ENCODE peak calls at places on chromosomes 1 and 21, in four cellular contexts. X, O, L and U are unnamed samples.

GRCh38 chr1:88774151-88774556 is 90.1 kb downstream of the PKN2 start:
- DNase-seq in L (no peak), O (no peak), X (no peak), U (no peak)

GRCh38 chr1:150165622-150166612 is 16.2 kb downstream of the PLEKHO1 start:
- DNase-seq in O (no peak), X (peak; percentile 47), L (no peak), U (no peak)

GRCh38 chr1:30930631-30931173 is 22.1 kb upstream of the SDC3 start:
- DNase-seq in L (no peak), X (no peak), O (no peak), U (no peak)

GRCh38 chr21:27776925-27777553 is 810.2 kb upstream of the ADAMTS5 start:
- DNase-seq in X (no peak), L (no peak), O (peak; percentile 42), U (no peak)

GRCh38 chr21:31343030-31343510 is 991 bp downstream of the TIAM1 start:
- DNase-seq in X (no peak), O (no peak), L (no peak), U (no peak)

GRCh38 chr1:201228011-201228983 is 37.7 kb downstream of the IGFN1 start:
- DNase-seq in O (no peak), L (peak; percentile 56), X (no peak), U (no peak)

GRCh38 chr1:108817016-108817415 is 39.9 kb downstream of the AKNAD1 start:
- DNase-seq in L (no peak), X (no peak), O (peak; percentile 52), U (peak; percentile 65)

GRCh38 chr1:160205242-160205973 is at the start of gene PEA15:
- DNase-seq in O (peak; percentile 84), X (peak; percentile 62), L (no peak), U (peak; percentile 55)

GRCh38 chr1:222045816-222046215 is 303.9 kb upstream of the DUSP10 start:
- DNase-seq in O (no peak), X (no peak), L (no peak), U (no peak)

GRCh38 chr1:222049176-222049575 is 307.3 kb upstream of the DUSP10 start:
- DNase-seq in O (no peak), X (no peak), L (no peak), U (no peak)

GRCh38 chr1:222048030-222048632 is 306.2 kb upstream of the DUSP10 start:
- DNase-seq in X (no peak), L (no peak), O (no peak), U (no peak)

GRCh38 chr1:222046684-222047083 is 304.8 kb upstream of the DUSP10 start:
- DNase-seq in X (no peak), L (no peak), O (no peak), U (no peak)

GRCh38 chr1:222047370-222047769 is 305.5 kb upstream of the DUSP10 start:
- DNase-seq in O (no peak), X (no peak), L (no peak), U (no peak)
- H3K27ac ChIP-seq in O (no peak overlapping the region), X (no peak overlapping the region), L (no peak overlapping the region), U (no peak overlapping the region)

GRCh38 chr1:203290261-203291089 is 14.8 kb upstream of the BTG2 start:
- DNase-seq in O (peak; percentile 98), X (peak; percentile 96), L (peak; percentile 98), U (peak; percentile 96)
- H3K4me3 ChIP-seq in O (peak overlapping the region; percentile 52), X (peak overlapping the region; percentile 57), L (peak overlapping the region; percentile 69), U (peak overlapping the region; percentile 45)

DNA sequence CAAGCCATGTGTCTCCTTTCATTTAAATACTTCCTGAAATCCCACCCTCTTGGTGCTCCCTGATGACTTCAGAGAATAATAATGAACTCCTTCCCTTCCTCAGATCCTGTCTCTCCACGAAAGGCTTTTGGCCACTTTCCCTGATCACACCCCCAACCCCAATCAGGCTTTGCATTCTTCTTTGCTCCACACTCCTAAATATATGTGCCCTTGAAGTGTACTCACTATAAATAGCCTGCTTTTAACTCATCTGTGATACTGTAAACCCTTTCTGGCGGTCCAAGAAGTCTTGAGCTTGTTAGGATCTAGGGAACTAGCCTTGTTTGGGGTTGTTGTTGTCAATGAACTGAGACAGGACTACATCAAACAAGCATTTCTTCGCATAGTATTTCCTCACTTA is 16.1 kb upstream of the LRRC52 start:
- DNase-seq in O (no peak), X (no peak), L (no peak), U (no peak)
- H3K27ac ChIP-seq in O (no peak overlapping the region), X (no peak overlapping the region), L (no peak overlapping the region), U (no peak overlapping the region)

GRCh38 chr1:110619412-110620249 is 13.5 kb upstream of the KCNA2 start:
- DNase-seq in L (no peak), O (peak; percentile 88), X (peak; percentile 96), U (peak; percentile 90)
- H3K4me3 ChIP-seq in L (peak overlapping the region; percentile 61), O (no peak overlapping the region), X (peak overlapping the region; percentile 58), U (peak overlapping the region; percentile 45)

GRCh38 chr1:21544095-21544494 is 34.9 kb downstream of the ALPL start:
- DNase-seq in X (no peak), O (no peak), L (no peak), U (no peak)

GRCh38 chr1:21541835-21542234 is 32.6 kb downstream of the ALPL start:
- DNase-seq in X (no peak), L (no peak), O (peak; percentile 59), U (no peak)

GRCh38 chr1:21543598-21543997 is 34.4 kb downstream of the ALPL start:
- DNase-seq in O (no peak), L (no peak), X (no peak), U (no peak)

GRCh38 chr1:21539933-21540332 is 30.7 kb downstream of the ALPL start:
- DNase-seq in L (no peak), O (no peak), X (no peak), U (no peak)

DNA sequence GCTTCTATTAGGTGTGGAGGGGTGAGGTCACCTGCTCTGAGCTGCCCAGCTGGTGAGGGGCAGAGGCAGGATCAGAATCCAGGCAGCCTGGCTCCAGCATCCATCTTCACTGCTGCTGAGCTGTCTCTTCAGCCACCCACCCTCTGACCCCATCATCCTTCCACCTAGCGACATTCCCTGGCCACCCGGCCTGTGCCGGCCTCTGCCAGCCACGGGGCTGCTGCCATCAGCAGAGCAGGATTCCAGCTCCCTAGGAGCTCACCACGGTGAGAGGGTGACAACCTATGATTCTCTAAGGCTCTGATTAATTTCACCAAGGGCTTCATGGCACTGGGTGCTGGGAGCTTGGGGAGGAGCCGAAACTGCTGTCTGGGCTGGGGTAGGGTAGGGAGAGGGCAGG is 32.1 kb downstream of the ALPL start:
- DNase-seq in O (no peak), L (no peak), X (no peak), U (no peak)
- H3K27ac ChIP-seq in O (no peak overlapping the region), L (peak overlapping the region; percentile 45), X (no peak overlapping the region), U (no peak overlapping the region)

GRCh38 chr1:63324779-63325119 is 2.4 kb downstream of the FOXD3 start:
- DNase-seq in L (no peak), X (no peak), O (no peak), U (no peak)
- H3K4me3 ChIP-seq in L (no peak overlapping the region), X (no peak overlapping the region), O (peak overlapping the region; percentile 47), U (no peak overlapping the region)

GRCh38 chr1:56183151-56183550 is 396.2 kb downstream of the PLPP3 start:
- DNase-seq in O (peak; percentile 55), X (no peak), L (no peak), U (no peak)

GRCh38 chr1:56185493-56185892 is 393.9 kb downstream of the PLPP3 start:
- DNase-seq in L (no peak), X (no peak), O (no peak), U (no peak)

GRCh38 chr1:56179571-56179970 is 399.8 kb downstream of the PLPP3 start:
- DNase-seq in L (no peak), X (no peak), O (no peak), U (no peak)

GRCh38 chr1:56175211-56175610 is 404.2 kb downstream of the PLPP3 start:
- DNase-seq in L (no peak), O (no peak), X (no peak), U (no peak)

DNA sequence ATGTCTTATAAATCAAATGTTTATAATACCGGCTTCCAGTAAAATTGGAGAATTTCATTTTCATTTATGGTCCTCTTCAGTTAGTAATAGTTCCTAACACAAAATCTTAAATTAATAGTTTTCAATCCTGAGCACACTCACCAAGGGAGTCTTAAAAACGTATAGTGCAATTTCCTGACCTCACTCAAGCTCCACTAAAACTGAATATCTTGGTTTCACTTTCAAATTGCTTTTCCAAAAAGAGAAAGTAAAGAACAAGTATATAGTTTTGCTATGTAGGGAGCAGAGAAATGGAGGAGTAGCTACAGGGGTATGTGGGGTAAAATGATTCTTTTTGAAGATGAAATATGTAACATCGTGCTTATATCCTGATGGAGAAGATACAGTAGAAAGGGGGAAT is 398.6 kb downstream of the PLPP3 start:
- DNase-seq in L (no peak), O (no peak), X (no peak), U (no peak)
- H3K27ac ChIP-seq in L (no peak overlapping the region), O (no peak overlapping the region), X (no peak overlapping the region), U (no peak overlapping the region)